ENCODE peak calls at places on chromosomes 2 and 18, in ten cellular contexts. I, J, F, K, H, R, O, Z, S and V are unnamed samples.

GRCh38 chr2:61125798-61126197 is 36.2 kb upstream of the C2orf74 start:
- DNase-seq in I (no peak), J (no peak), F (no peak), K (no peak), H (no peak), R (no peak), O (no peak), Z (no peak), S (no peak), V (no peak)

GRCh38 chr18:76937597-76937996 is 115.2 kb downstream of the ZNF236 start:
- DNase-seq in I (no peak), J (no peak), F (no peak), K (no peak), H (no peak), R (no peak), O (no peak), Z (no peak), S (no peak), V (no peak)

GRCh38 chr2:127530245-127531132 is 4.2 kb upstream of the IWS1 start:
- DNase-seq in I (no peak), J (no peak), F (no peak), K (peak; percentile 26), H (no peak), R (no peak), O (no peak), Z (no peak), S (no peak), V (no peak)

GRCh38 chr2:1658394-1659151 is 85.7 kb downstream of the PXDN start:
- DNase-seq in I (peak; percentile 60), J (no peak), F (no peak), K (no peak), H (peak; percentile 28), R (no peak), O (no peak), Z (no peak), S (peak; percentile 49), V (peak; percentile 6)

GRCh38 chr2:54999182-54999581 is 51.1 kb downstream of the RTN4 start:
- DNase-seq in I (no peak), J (no peak), F (no peak), K (no peak), H (no peak), R (no peak), O (no peak), Z (no peak), S (no peak), V (no peak)

GRCh38 chr2:38370664-38371063 is 6.4 kb downstream of the ATL2 start:
- DNase-seq in I (no peak), J (peak; percentile 21), F (no peak), K (no peak), H (no peak), R (no peak), O (no peak), Z (no peak), S (no peak), V (no peak)

GRCh38 chr2:64192080-64192479 is 47.9 kb upstream of the PELI1 start:
- DNase-seq in I (no peak), J (no peak), F (no peak), K (no peak), H (no peak), R (no peak), O (no peak), Z (no peak), S (no peak), V (no peak)

GRCh38 chr2:24015562-24016375 is 5.9 kb downstream of the MFSD2B start:
- DNase-seq in I (no peak), J (no peak), F (no peak), K (peak; percentile 95), H (no peak), R (no peak), O (no peak), Z (no peak), S (no peak), V (no peak)

GRCh38 chr2:191020742-191021381 is 6.9 kb upstream of the STAT1 start:
- DNase-seq in I (peak; percentile 80), J (no peak), F (peak; percentile 36), K (peak; percentile 67), H (no peak), R (no peak), O (no peak), Z (no peak), S (peak; percentile 77), V (peak; percentile 24)

GRCh38 chr2:169509955-169510354 is 453 bp downstream of the KLHL41 start:
- DNase-seq in I (no peak), J (no peak), F (no peak), K (no peak), H (no peak), R (no peak), O (no peak), Z (no peak), S (no peak), V (no peak)

GRCh38 chr2:169507698-169508097 is 1.8 kb upstream of the KLHL41 start:
- DNase-seq in I (no peak), J (no peak), F (no peak), K (peak; percentile 48), H (no peak), R (no peak), O (no peak), Z (no peak), S (no peak), V (no peak)

GRCh38 chr2:169511818-169512217 is 2.3 kb downstream of the KLHL41 start:
- DNase-seq in I (no peak), J (no peak), F (no peak), K (no peak), H (no peak), R (no peak), O (no peak), Z (no peak), S (no peak), V (no peak)

GRCh38 chr2:169512525-169512924 is 3.0 kb downstream of the KLHL41 start:
- DNase-seq in I (no peak), J (no peak), F (no peak), K (no peak), H (no peak), R (no peak), O (no peak), Z (no peak), S (no peak), V (no peak)

DNA sequence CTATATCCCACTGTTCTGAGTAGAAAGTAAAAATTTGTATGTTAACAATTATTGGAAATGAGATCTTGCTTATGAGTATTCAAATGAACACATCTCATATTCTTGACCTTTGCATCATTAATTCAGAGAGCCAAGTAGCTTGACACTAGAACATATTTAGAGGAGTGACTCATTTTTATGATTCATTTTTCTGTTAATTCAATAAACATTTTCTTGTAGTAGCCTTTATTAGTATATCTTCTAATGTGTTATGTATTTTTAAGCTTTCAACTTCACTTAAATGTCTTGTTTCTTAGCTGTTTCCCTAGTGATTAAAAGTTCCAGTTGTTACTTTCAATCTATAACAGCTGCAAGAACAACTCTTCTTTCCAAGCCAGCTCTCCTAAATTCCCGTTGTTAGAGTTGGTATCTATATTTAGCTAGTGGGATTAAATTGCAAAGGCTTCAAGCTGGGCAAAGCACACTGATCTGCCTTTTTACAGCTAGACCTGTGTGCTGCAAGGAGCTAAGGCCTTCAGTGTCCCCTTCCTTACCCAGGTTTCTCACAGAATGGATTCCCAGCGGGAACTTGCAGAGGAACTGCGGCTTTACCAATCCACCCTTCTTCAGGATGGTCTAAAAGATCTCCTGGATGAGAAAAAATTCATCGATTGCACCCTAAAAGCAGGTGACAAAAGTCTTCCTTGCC is at the start of gene KLHL41:
- DNase-seq in I (no peak), J (no peak), F (no peak), K (no peak), H (no peak), R (no peak), O (no peak), Z (no peak), S (no peak), V (no peak)
- TF ChIP-seq EP300 in I (no peak), J (no peak), F (no peak), K (no peak), H (no peak), R (no peak), O (no peak), Z (no peak), S (no peak), V (no peak)

GRCh38 chr2:111701266-111701665 is 182.7 kb downstream of the ANAPC1 start:
- DNase-seq in I (peak; percentile 55), J (no peak), F (no peak), K (no peak), H (no peak), R (no peak), O (no peak), Z (no peak), S (peak; percentile 47), V (no peak)

GRCh38 chr2:111698089-111698488 is 185.9 kb downstream of the ANAPC1 start:
- DNase-seq in I (peak; percentile 46), J (no peak), F (no peak), K (no peak), H (no peak), R (no peak), O (no peak), Z (no peak), S (no peak), V (no peak)

GRCh38 chr2:111697560-111697959 is 186.4 kb downstream of the ANAPC1 start:
- DNase-seq in I (no peak), J (no peak), F (no peak), K (no peak), H (no peak), R (no peak), O (no peak), Z (no peak), S (no peak), V (peak; percentile 41)

GRCh38 chr2:111701798-111702118 is 182.2 kb downstream of the ANAPC1 start:
- DNase-seq in I (no peak), J (no peak), F (no peak), K (no peak), H (no peak), R (no peak), O (no peak), Z (no peak), S (peak; percentile 52), V (no peak)

GRCh38 chr2:111698743-111699554 is 185.0 kb downstream of the ANAPC1 start:
- DNase-seq in I (peak; percentile 72), J (peak; percentile 92), F (peak; percentile 70), K (peak; percentile 97), H (no peak), R (no peak), O (no peak), Z (no peak), S (peak; percentile 81), V (peak; percentile 89)
- TF ChIP-seq CTCF in I (no peak), J (peak; percentile 80), F (no peak), K (peak; percentile 76), H (no peak), R (peak; percentile 23), O (no peak), Z (no peak), S (no peak), V (peak; percentile 46)

DNA sequence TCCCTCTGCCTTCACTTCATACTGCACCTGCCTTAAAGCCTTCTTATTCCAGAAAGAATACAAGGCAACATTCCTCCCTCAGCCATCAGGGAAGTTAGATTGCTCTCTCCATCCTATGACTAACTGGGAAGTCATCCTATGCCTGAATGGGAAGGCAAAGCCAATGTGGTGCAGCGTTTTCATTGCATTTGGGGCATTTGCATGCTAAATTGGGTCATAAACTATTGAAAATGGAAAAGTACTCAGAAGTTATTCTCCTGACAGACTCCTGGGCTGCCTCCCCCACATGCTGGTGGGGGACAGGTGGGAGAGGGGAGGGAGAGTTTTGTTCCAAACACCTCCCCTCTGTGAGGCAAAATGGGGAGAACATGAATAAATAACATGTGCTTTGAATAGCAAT is 84.0 kb downstream of the BOD1L2 start:
- DNase-seq in I (no peak), J (no peak), F (no peak), K (no peak), H (no peak), R (no peak), O (no peak), Z (no peak), S (no peak), V (no peak)
- TF ChIP-seq EP300 in I (no peak), J (no peak), F (no peak), K (no peak), H (no peak), R (no peak), O (no peak), Z (no peak), S (no peak), V (no peak)

GRCh38 chr2:171893824-171894611 is at the start of gene SLC25A12:
- DNase-seq in I (peak; percentile 87), J (peak; percentile 88), F (peak; percentile 87), K (peak; percentile 83), H (peak; percentile 88), R (no peak), O (peak; percentile 97), Z (no peak), S (peak; percentile 78), V (peak; percentile 85)
- TF ChIP-seq CTCF in I (no peak), J (no peak), F (no peak), K (no peak), H (no peak), R (peak; percentile 5), O (peak; percentile 12), Z (no peak), S (no peak), V (no peak)